ENCODE peak calls at places on chromosomes 13 and 19, in seven cellular contexts. G is cardiac fibroblast, B is K562, J is fibroblast of mammary gland, C is cardiac muscle cell, A is bronchial epithelial cell, Y is skeletal muscle cell. R is an unnamed sample.

GRCh38 chr19:1690570-1691307 is 38.3 kb upstream of the TCF3 start:
- DNase-seq in G (no peak), C (peak; percentile 77), B (peak; percentile 98), A (peak; percentile 25), J (peak; percentile 20), Y (no peak), R (peak; percentile 49)

GRCh38 chr13:42119091-42119490 is 70.6 kb downstream of the DGKH start:
- DNase-seq in G (no peak), J (no peak), B (no peak), C (no peak), A (no peak), Y (no peak), R (no peak)

GRCh38 chr19:35348909-35349611 is 1.4 kb downstream of the FFAR1 start:
- DNase-seq in Y (no peak), A (no peak), C (no peak), G (no peak), B (no peak), J (no peak), R (no peak)

GRCh38 chr13:49869514-49869913 is 66.6 kb downstream of the SPRYD7 start:
- DNase-seq in G (peak; percentile 51), J (peak; percentile 47), Y (no peak), A (peak; percentile 7), C (peak; percentile 50), B (peak; percentile 23), R (no peak)

GRCh38 chr13:50735071-50735470 is 108.4 kb downstream of the DLEU7 start:
- DNase-seq in J (no peak), C (no peak), A (peak; percentile 27), Y (no peak), B (no peak), G (peak; percentile 62), R (no peak)

GRCh38 chr13:73365681-73366080 is 306.9 kb downstream of the KLF5 start:
- DNase-seq in G (no peak), B (no peak), J (no peak), C (no peak), Y (no peak), A (peak; percentile 98), R (no peak)

GRCh38 chr13:50365683-50366391 is 350.6 kb downstream of the KCNRG start:
- DNase-seq in B (no peak), J (no peak), C (no peak), A (peak; percentile 94), Y (no peak), G (no peak), R (no peak)

GRCh38 chr13:75550159-75550567 is 572 bp downstream of the UCHL3 start:
- DNase-seq in C (peak; percentile 43), J (peak; percentile 77), A (peak; percentile 94), Y (peak; percentile 52), G (peak; percentile 72), B (peak; percentile 12), R (no peak)

GRCh38 chr19:44625531-44626066 is 12.2 kb downstream of the IGSF23 start:
- DNase-seq in J (no peak), Y (no peak), B (no peak), G (no peak), A (no peak), C (no peak), R (no peak)

GRCh38 chr13:106772202-106772601 is 204.3 kb upstream of the ARGLU1 start:
- DNase-seq in B (no peak), C (no peak), J (no peak), G (no peak), A (no peak), Y (no peak), R (no peak)

GRCh38 chr13:86142080-86142479 is 342.9 kb upstream of the SLITRK6 start:
- DNase-seq in Y (no peak), A (no peak), C (no peak), J (no peak), G (no peak), B (no peak), R (no peak)

GRCh38 chr19:50266041-50266440 is 62.6 kb downstream of the MYH14 start:
- DNase-seq in C (no peak), G (no peak), J (no peak), A (no peak), B (no peak), Y (no peak), R (no peak)

GRCh38 chr19:38285567-38285966 is 18.5 kb upstream of the C19orf33 start:
- DNase-seq in A (no peak), B (no peak), Y (no peak), J (peak; percentile 72), C (no peak), G (peak; percentile 75), R (no peak)
- H3K4me3 ChIP-seq in A (no peak overlapping the region), B (no peak overlapping the region), Y (no peak overlapping the region), J (no peak overlapping the region), C (no peak overlapping the region), G (no peak overlapping the region), R (no peak overlapping the region)

GRCh38 chr19:17673937-17674799 is 14.0 kb downstream of the UNC13A start:
- DNase-seq in G (no peak), J (no peak), C (no peak), B (no peak), Y (no peak), A (no peak), R (no peak)
- H3K4me3 ChIP-seq in G (no peak overlapping the region), J (no peak overlapping the region), C (no peak overlapping the region), B (no peak overlapping the region), Y (no peak overlapping the region), A (no peak overlapping the region), R (no peak overlapping the region)

DNA sequence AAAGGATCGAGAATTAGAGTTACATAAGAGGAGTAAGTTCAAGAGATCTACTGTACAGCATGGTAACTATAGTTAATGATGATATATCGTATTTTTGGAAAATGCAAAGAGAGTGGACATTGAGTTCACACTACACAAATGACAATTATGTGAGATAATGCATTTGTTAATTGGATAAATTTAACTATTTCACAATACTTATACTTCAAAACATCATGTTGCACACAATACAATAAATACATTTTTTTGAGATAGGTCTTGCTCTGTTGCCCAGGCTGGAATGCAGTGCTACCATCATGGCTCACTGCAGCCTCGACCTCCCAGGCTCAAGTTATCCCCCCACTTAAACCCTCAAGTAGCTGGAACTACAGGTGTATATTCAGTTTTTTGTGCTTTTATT is 8.1 kb upstream of the CYP2F1 start:
- DNase-seq in Y (no peak), J (no peak), C (no peak), A (no peak), G (no peak), B (no peak), R (no peak)
- H3K4me3 ChIP-seq in Y (no peak overlapping the region), J (no peak overlapping the region), C (no peak overlapping the region), A (no peak overlapping the region), G (no peak overlapping the region), B (no peak overlapping the region), R (no peak overlapping the region)

GRCh38 chr19:6076291-6076665 is 34.0 kb downstream of the RFX2 start:
- DNase-seq in Y (no peak), A (no peak), G (no peak), B (no peak), C (no peak), J (no peak), R (no peak)
- H3K4me3 ChIP-seq in Y (no peak overlapping the region), A (no peak overlapping the region), G (no peak overlapping the region), B (no peak overlapping the region), C (no peak overlapping the region), J (no peak overlapping the region), R (no peak overlapping the region)

GRCh38 chr13:99968521-99969367 is 2.8 kb downstream of the ZIC5 start:
- DNase-seq in Y (no peak), J (no peak), C (peak; percentile 62), G (no peak), A (no peak), B (peak; percentile 10), R (no peak)
- H3K4me3 ChIP-seq in Y (no peak overlapping the region), J (no peak overlapping the region), C (peak overlapping the region; percentile 41), G (no peak overlapping the region), A (no peak overlapping the region), B (no peak overlapping the region), R (no peak overlapping the region)

GRCh38 chr19:496333-496634 is at the start of gene MADCAM1:
- DNase-seq in G (no peak), B (no peak), J (no peak), A (no peak), Y (no peak), C (no peak), R (no peak)
- H3K4me3 ChIP-seq in G (no peak within 1 kb of the TSS), B (no peak within 1 kb of the TSS), J (no peak within 1 kb of the TSS), A (no peak within 1 kb of the TSS), Y (no peak within 1 kb of the TSS), C (no peak within 1 kb of the TSS), R (no peak within 1 kb of the TSS)

GRCh38 chr13:94327318-94327717 is 152.2 kb downstream of the DCT start:
- DNase-seq in B (no peak), Y (no peak), A (no peak), J (no peak), C (no peak), G (no peak), R (no peak)
- H3K4me3 ChIP-seq in B (no peak overlapping the region), Y (no peak overlapping the region), A (no peak overlapping the region), J (no peak overlapping the region), C (no peak overlapping the region), G (no peak overlapping the region), R (peak overlapping the region; percentile 11)